ENCODE peak calls at places on chromosomes 3 and 15, in six cellular contexts. O is Right ventricle myocardium superior, Q is thoracic aorta, T is fibroblast of lung, M is anterior cingulate cortex, C is thyroid gland. D is an unnamed sample.

GRCh38 chr3:139110072-139110830 is 65.6 kb upstream of the PRR23C start:
- DNase-seq in O (peak), Q (no peak), T (no peak), M (no peak), C (no peak), D (no peak)

GRCh38 chr3:50573566-50574279 is 4.4 kb downstream of the HEMK1 start:
- DNase-seq in O (no peak), Q (no peak), T (no peak), M (no peak), C (peak), D (no peak)

GRCh38 chr3:37693791-37694194 is 167.9 kb upstream of the CTDSPL start:
- DNase-seq in O (no peak), Q (no peak), T (no peak), M (no peak), C (peak), D (no peak)

GRCh38 chr3:125589743-125590142 is 5.6 kb downstream of the OSBPL11 start:
- DNase-seq in O (no peak), Q (no peak), T (no peak), M (no peak), C (no peak), D (no peak)

GRCh38 chr3:131077904-131078303 is 51.2 kb downstream of the NEK11 start:
- DNase-seq in O (no peak), Q (no peak), T (no peak), M (no peak), C (no peak), D (no peak)

GRCh38 chr15:55588818-55589122 is 625 bp upstream of the PYGO1 start:
- DNase-seq in O (no peak), Q (no peak), T (no peak), M (no peak), C (peak), D (peak)

GRCh38 chr15:40754574-40754882 is 526 bp downstream of the RMDN3 start:
- DNase-seq in O (no peak), Q (no peak), T (no peak), M (no peak), C (peak), D (no peak)

GRCh38 chr3:38404286-38404685 is 49.4 kb upstream of the ACVR2B start:
- DNase-seq in O (peak), Q (no peak), T (peak), M (no peak), C (peak), D (no peak)

GRCh38 chr3:13622356-13622755 is 73.4 kb downstream of the FBLN2 start:
- DNase-seq in O (no peak), Q (no peak), T (no peak), M (no peak), C (no peak), D (no peak)

GRCh38 chr3:114582929-114583328 is 289.1 kb downstream of the TIGIT start:
- DNase-seq in O (no peak), Q (no peak), T (no peak), M (no peak), C (no peak), D (no peak)

GRCh38 chr3:150129181-150129580 is 158.5 kb upstream of the PFN2 start:
- DNase-seq in O (no peak), Q (no peak), T (peak), M (no peak), C (no peak), D (no peak)

GRCh38 chr15:34725565-34725964 is 29.2 kb downstream of the GJD2 start:
- DNase-seq in O (no peak), Q (no peak), T (no peak), M (no peak), C (no peak), D (no peak)